ENCODE peak calls at places on chromosome 15, in ten cellular contexts. E is HCT116, S is fibroblast of lung, Y is SK-N-SH, I is GM23248, U is osteoblast, C is PC-3, H is neural progenitor cell, P is GM12878, L is H9. R is an unnamed sample.
A peak's percentile ranks its signal among the peaks of the same experiment; 100 is the strongest.

GRCh38 chr15:71747128-71748083 is 62.9 kb upstream of the NR2E3 start:
- DNase-seq in E (peak; percentile 90), I (peak; percentile 91), L (no peak), U (peak; percentile 91), P (no peak), Y (no peak), S (peak; percentile 83), C (peak; percentile 97), H (no peak), R (no peak)

GRCh38 chr15:99606646-99607045 is 40.9 kb downstream of the MEF2A start:
- DNase-seq in I (no peak), C (no peak), H (no peak), S (no peak), L (no peak), E (no peak), Y (no peak), P (no peak), U (no peak), R (no peak)

GRCh38 chr15:76973362-76973743 is 21.6 kb upstream of the PSTPIP1 start:
- DNase-seq in L (peak; percentile 87), P (no peak), E (peak; percentile 22), S (peak; percentile 16), Y (peak; percentile 57), C (peak; percentile 17), I (peak; percentile 56), H (peak; percentile 89), U (no peak), R (peak; percentile 89)

GRCh38 chr15:94229591-94230365 is 1.6 kb upstream of the MCTP2 start:
- DNase-seq in P (peak; percentile 70), U (no peak), H (no peak), L (no peak), E (no peak), I (no peak), S (no peak), C (peak; percentile 42), Y (no peak), R (no peak)

GRCh38 chr15:76140069-76140454 is 80.3 kb downstream of the TMEM266 start:
- DNase-seq in E (no peak), L (peak; percentile 67), I (no peak), C (no peak), H (peak; percentile 21), U (no peak), Y (no peak), P (no peak), S (no peak), R (no peak)

GRCh38 chr15:42207674-42208579 is at the start of gene VPS39:
- DNase-seq in P (peak; percentile 39), E (peak; percentile 45), C (peak; percentile 83), U (peak; percentile 94), I (peak; percentile 95), S (peak; percentile 87), H (peak; percentile 87), L (peak; percentile 92), Y (peak; percentile 90), R (peak; percentile 94)

GRCh38 chr15:78340243-78341056 is at the start of gene CRABP1:
- DNase-seq in I (no peak), U (no peak), L (peak; percentile 76), S (no peak), Y (peak; percentile 80), E (no peak), H (peak; percentile 86), P (no peak), C (no peak), R (no peak)

GRCh38 chr15:95596487-95596886 is 734.0 kb upstream of the NR2F2 start:
- DNase-seq in Y (no peak), H (peak; percentile 61), P (no peak), S (no peak), I (no peak), C (no peak), E (no peak), L (peak; percentile 77), U (no peak), R (no peak)

GRCh38 chr15:35566991-35567390 is 21.0 kb upstream of the DPH6 start:
- DNase-seq in L (no peak), I (no peak), H (no peak), U (no peak), Y (no peak), C (no peak), E (no peak), S (no peak), P (no peak), R (no peak)

GRCh38 chr15:62739082-62739481 is 303.5 kb upstream of the TPM1 start:
- DNase-seq in H (no peak), Y (no peak), S (peak; percentile 92), C (peak; percentile 93), E (peak; percentile 68), L (no peak), P (no peak), U (peak; percentile 71), I (peak; percentile 93), R (no peak)

GRCh38 chr15:31502541-31503229 is 176.1 kb downstream of the KLF13 start:
- DNase-seq in S (no peak), I (no peak), U (no peak), E (no peak), Y (no peak), C (no peak), H (no peak), P (no peak), L (peak; percentile 20), R (no peak)

GRCh38 chr15:60793656-60794055 is 314.7 kb upstream of the ICE2 start:
- DNase-seq in H (peak; percentile 45), Y (no peak), L (no peak), I (peak; percentile 27), P (no peak), U (no peak), C (no peak), E (no peak), S (no peak), R (no peak)

GRCh38 chr15:39595621-39596221 is 14.8 kb downstream of the THBS1 start:
- DNase-seq in H (no peak), P (no peak), S (peak; percentile 13), C (peak; percentile 10), E (no peak), Y (no peak), U (no peak), L (no peak), I (peak; percentile 58), R (no peak)

GRCh38 chr15:79811406-79812405 is 85.1 kb downstream of the MTHFS start:
- DNase-seq in Y (peak; percentile 71), H (no peak), L (no peak), P (no peak), C (no peak), U (no peak), S (peak; percentile 61), I (peak; percentile 78), E (no peak), R (no peak)

GRCh38 chr15:62035256-62035908 is 24.9 kb downstream of the VPS13C start:
- DNase-seq in E (no peak), Y (no peak), I (peak; percentile 76), C (peak; percentile 66), L (no peak), S (peak; percentile 81), P (no peak), U (no peak), H (no peak), R (no peak)

DNA sequence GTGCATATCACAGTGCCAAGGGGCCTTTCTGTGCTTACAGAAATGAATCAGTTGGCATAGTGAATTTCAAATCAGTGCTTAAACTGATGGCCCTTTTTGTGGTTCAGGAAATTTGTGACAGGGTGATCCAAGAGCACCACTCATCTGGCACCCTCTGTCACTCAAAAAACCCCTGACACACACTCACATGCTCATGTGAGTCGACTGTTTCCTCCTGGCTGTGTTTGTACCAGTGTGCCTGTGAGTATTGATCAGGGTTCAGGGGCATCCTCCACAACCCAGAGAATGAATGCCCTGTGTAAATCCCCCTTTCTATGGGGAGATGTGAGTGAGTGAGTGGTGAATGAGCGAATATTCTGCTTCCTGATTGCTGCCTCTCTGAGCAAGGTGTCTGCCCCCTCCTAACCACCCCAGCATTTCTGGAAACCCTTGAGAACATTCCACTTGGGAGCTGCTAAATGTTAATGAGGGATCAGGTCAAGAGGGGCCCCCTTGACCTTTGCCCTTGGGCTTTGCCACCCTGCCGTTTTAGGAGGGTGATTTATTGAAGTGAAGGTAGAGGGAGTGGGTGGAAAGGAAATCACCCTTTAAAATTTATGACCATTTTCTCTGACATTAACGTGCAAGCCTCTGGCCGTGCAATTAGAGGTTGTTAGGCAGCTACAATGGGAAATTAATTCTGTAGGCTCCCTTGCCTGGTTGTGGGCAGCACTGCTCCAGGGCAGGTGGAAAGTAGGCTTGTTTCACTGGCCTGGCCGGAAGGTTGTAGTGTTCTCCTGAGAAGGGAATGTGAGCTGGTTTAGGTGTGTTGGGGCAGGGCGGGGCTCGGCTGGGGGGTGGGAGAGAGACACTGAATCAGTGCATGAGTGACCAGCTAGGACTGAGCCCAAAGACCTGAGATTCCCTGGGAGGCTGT is 87.2 kb downstream of the SLCO3A1 start:
- DNase-seq in Y (peak; percentile 45), P (no peak), S (no peak), U (no peak), E (no peak), C (no peak), I (no peak), L (no peak), H (no peak), R (no peak)
- H3K4me2 ChIP-seq in Y (no peak overlapping the region), P (no peak overlapping the region), S (no peak overlapping the region), U (no peak overlapping the region), E (peak overlapping the region; percentile 15), C (no peak overlapping the region), I (no peak overlapping the region), L (no peak overlapping the region), H (peak overlapping the region; percentile 2), R (no peak overlapping the region)

GRCh38 chr15:25094066-25094465 is 139.3 kb downstream of the SNRPN start:
- DNase-seq in U (no peak), L (no peak), S (no peak), P (no peak), Y (no peak), E (no peak), H (no peak), I (no peak), C (no peak), R (no peak)
- H3K9me3 ChIP-seq in U (peaks cover 18% of the 10 kb centered on the region), L (peaks cover 52% of the 10 kb centered on the region), S (no peaks in the 10 kb centered on the region), P (peaks cover 5% of the 10 kb centered on the region), Y (no peaks in the 10 kb centered on the region), E (peaks cover 61% of the 10 kb centered on the region), H (peaks cover 3% of the 10 kb centered on the region), I (no peaks in the 10 kb centered on the region), C (peaks cover 15% of the 10 kb centered on the region), R (peaks cover 16% of the 10 kb centered on the region)

GRCh38 chr15:70081612-70082011 is 16.1 kb downstream of the TLE3 start:
- DNase-seq in U (peak; percentile 26), I (no peak), E (no peak), Y (no peak), L (peak; percentile 41), C (no peak), H (no peak), S (no peak), P (no peak), R (no peak)
- H3K79me2 ChIP-seq in U (peaks cover 83% of the 10 kb centered on the region), I (peaks cover 94% of the 10 kb centered on the region), E (peaks cover 64% of the 10 kb centered on the region), Y (peaks cover 6% of the 10 kb centered on the region), L (peaks cover 9% of the 10 kb centered on the region), C (peaks cover 64% of the 10 kb centered on the region), H (peaks cover 98% of the 10 kb centered on the region), S (peaks cover 3% of the 10 kb centered on the region), P (peaks cover 8% of the 10 kb centered on the region), R (no peaks in the 10 kb centered on the region)

GRCh38 chr15:58462547-58462946 is 30.8 kb downstream of the LIPC start:
- DNase-seq in S (no peak), I (no peak), C (peak; percentile 67), E (no peak), L (peak; percentile 49), H (peak; percentile 12), Y (no peak), P (no peak), U (no peak), R (no peak)
- H3K4me2 ChIP-seq in S (no peak overlapping the region), I (no peak overlapping the region), C (peak overlapping the region; percentile 4), E (peak overlapping the region; percentile 64), L (no peak overlapping the region), H (no peak overlapping the region), Y (no peak overlapping the region), P (no peak overlapping the region), U (no peak overlapping the region), R (no peak overlapping the region)

GRCh38 chr15:26460165-26460564 is 312.7 kb downstream of the GABRB3 start:
- DNase-seq in U (no peak), P (no peak), E (no peak), S (no peak), L (no peak), Y (no peak), H (no peak), I (no peak), C (no peak), R (no peak)
- H3K9me3 ChIP-seq in U (peaks cover 2% of the 10 kb centered on the region), P (no peaks in the 10 kb centered on the region), E (peaks cover 41% of the 10 kb centered on the region), S (no peaks in the 10 kb centered on the region), L (peaks cover 6% of the 10 kb centered on the region), Y (peaks cover 4% of the 10 kb centered on the region), H (no peaks in the 10 kb centered on the region), I (no peaks in the 10 kb centered on the region), C (peaks cover 11% of the 10 kb centered on the region), R (peaks cover 45% of the 10 kb centered on the region)

R was measured in Karpas-422.